ENCODE peak calls at places on chromosomes 6 and 20, in five cellular contexts. W is HFFc6, V is fibroblast of the aortic adventitia, L is dorsolateral prefrontal cortex, O is fibroblast of lung. R is an unnamed sample.

GRCh38 chr6:36928547-36928918 is 26.0 kb upstream of the PI16 start:
- DNase-seq in O (no peak), W (no peak), L (no peak), V (no peak), R (no peak)

GRCh38 chr20:57250607-57251343 is 15.7 kb downstream of the BMP7 start:
- DNase-seq in W (no peak), V (no peak), O (peak; percentile 2), L (no peak), R (no peak)

GRCh38 chr6:10421508-10422281 is 6.8 kb upstream of the TFAP2A start:
- DNase-seq in L (no peak), O (no peak), W (no peak), V (no peak), R (no peak)

GRCh38 chr6:33958208-33958862 is 154.5 kb upstream of the MLN start:
- DNase-seq in O (no peak), V (no peak), L (no peak), W (no peak), R (no peak)

GRCh38 chr6:79544939-79545450 is 7.8 kb upstream of the LCA5 start:
- DNase-seq in V (peak; percentile 97), W (peak; percentile 100), O (peak; percentile 100), L (peak; percentile 65), R (peak; percentile 52)

GRCh38 chr20:57613481-57613921 is 6.7 kb downstream of the ZBP1 start:
- DNase-seq in L (peak; percentile 23), O (no peak), W (no peak), V (no peak), R (no peak)

GRCh38 chr6:20497200-20497820 is 36.9 kb upstream of the CDKAL1 start:
- DNase-seq in W (peak; percentile 87), V (peak; percentile 53), L (no peak), O (peak; percentile 94), R (no peak)

GRCh38 chr6:73811706-73812105 is 115.7 kb downstream of the CD109 start:
- DNase-seq in V (no peak), W (no peak), O (no peak), L (no peak), R (no peak)

GRCh38 chr20:41249371-41249770 is 68.2 kb downstream of the ZHX3 start:
- DNase-seq in L (peak; percentile 53), V (peak; percentile 86), W (peak; percentile 82), O (peak; percentile 92), R (peak; percentile 9)

GRCh38 chr6:53546256-53546655 is 1.4 kb upstream of the GCLC start:
- DNase-seq in L (no peak), V (peak; percentile 35), O (peak; percentile 41), W (peak; percentile 77), R (no peak)

GRCh38 chr6:32087574-32088486 is 21.3 kb downstream of the TNXB start:
- DNase-seq in O (peak; percentile 48), W (peak; percentile 57), L (no peak), V (peak; percentile 68), R (peak; percentile 69)

DNA sequence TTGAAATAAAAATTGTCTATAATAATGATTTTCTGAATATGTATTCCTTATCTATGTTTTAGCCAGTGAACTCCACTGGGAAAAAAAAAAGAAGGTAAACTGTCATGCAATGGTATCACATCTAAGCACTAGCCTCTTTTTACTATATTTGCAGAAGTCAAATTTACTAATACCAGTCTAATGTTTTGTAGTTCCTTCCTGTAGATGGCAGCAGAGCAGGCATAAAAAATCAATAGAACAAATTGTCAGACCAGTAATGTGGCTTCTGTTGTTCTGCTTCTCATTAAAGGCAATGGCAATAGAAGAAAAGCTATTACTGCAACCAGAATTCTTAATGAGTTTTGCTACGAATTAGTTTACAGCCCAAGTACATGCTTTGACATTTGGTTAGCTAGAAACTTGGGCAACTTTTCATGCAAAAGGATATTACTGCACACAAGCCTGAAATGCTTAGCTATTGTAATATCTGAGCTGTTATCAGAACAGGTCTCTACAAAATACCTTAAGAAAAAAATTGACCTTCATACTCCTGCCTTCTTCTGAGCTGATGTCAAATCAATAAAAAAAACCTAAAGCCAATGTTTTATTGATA is 476.9 kb downstream of the KHDRBS2 start:
- DNase-seq in L (no peak), O (no peak), W (peak; percentile 15), V (no peak), R (no peak)
- TF ChIP-seq CTCF in L (peak; percentile 53), O (no peak), W (peak; percentile 70), V (no peak), R (peak; percentile 81)

GRCh38 chr20:10478930-10479329 is 43.8 kb downstream of the SLX4IP start:
- DNase-seq in O (no peak), L (no peak), V (no peak), W (no peak), R (no peak)
- TF ChIP-seq CTCF in O (no peak), L (no peak), V (no peak), W (no peak), R (no peak)

DNA sequence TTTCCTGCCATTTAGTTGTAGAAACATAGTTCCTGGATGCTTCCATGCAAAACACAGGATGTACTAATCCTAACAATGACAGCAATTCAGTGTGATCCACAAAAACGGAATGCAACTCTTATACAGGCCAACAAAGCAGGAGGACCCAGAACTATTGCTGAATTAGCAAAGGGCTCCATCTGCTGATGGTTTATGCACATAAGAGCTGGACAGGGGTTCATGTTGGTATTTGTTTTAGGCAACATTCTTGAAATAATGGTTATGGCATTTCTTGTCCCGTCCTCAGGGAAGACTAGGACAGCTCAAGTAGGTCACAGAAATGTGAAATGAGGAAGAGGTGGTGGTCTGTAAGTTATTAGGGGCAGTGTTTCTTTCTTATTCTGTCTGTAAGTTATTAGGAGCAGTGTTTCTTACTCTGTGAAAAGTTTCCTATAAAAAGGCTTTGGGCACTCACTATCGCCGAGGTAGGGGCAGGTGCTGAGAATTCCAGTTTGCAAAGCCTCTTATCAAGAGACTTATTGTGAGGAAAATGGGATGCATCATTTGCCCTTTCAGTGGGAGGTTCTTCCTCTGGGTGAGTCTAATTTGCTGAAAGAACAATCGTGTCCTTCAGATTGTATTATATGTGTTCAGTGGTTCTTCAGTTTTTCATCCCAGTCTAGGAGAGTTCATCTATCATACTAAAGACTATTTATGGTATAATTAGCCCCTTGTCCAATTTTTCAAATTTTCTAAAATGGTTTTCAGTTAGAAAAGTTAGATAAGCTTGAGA is 171.1 kb downstream of the MCHR2 start:
- DNase-seq in V (peak; percentile 66), W (peak; percentile 85), O (peak; percentile 57), L (no peak), R (peak; percentile 4)
- TF ChIP-seq CTCF in V (peak; percentile 52), W (peak; percentile 75), O (peak; percentile 64), L (peak; percentile 56), R (peak; percentile 73)

GRCh38 chr6:70225052-70225451 is 77.8 kb downstream of the COL9A1 start:
- DNase-seq in V (no peak), O (no peak), W (no peak), L (peak; percentile 34), R (no peak)

GRCh38 chr6:70222350-70222749 is 80.5 kb downstream of the COL9A1 start:
- DNase-seq in W (no peak), L (no peak), V (no peak), O (no peak), R (no peak)

GRCh38 chr6:70221025-70221714 is 81.7 kb downstream of the COL9A1 start:
- DNase-seq in L (no peak), V (peak; percentile 39), W (no peak), O (peak; percentile 14), R (no peak)

GRCh38 chr6:70219943-70220613 is 82.8 kb downstream of the COL9A1 start:
- DNase-seq in V (no peak), O (no peak), L (no peak), W (no peak), R (no peak)

DNA sequence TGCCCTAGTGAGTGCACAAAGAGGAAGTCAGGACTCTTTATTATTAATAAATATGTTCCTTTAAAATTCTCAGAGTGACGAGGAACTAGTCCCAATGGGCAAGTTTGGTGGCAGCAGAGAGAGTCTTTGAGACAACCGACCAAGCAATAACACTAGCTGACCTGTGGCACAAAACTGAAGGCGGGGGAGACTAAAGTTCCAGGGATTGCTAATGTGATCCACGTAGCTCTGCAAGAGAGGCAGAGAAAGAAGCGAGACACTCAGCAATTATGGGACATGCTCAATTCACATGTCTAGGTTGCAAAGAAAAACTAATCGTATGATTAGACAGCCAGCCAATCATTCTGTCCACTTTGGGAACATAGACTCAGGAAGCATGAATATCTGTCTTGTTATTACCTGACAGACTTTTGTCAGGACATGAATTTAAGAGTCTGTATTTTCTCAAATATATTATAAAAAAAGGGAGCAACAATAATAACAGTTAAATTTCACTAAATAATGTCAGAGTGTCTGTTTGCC is 81.1 kb downstream of the COL9A1 start:
- DNase-seq in O (no peak), L (no peak), W (no peak), V (no peak), R (no peak)
- TF ChIP-seq CTCF in O (no peak), L (no peak), W (no peak), V (no peak), R (no peak)